ENCODE peak calls at places on chromosomes 2 and 18, in four cellular contexts. E is vagina, Z is body of pancreas, F is gastrocnemius medialis. X is an unnamed sample.

GRCh38 chr2:10202136-10202535 is 79.6 kb downstream of the RRM2 start:
- DNase-seq in E (no peak), Z (no peak), F (no peak), X (no peak)

GRCh38 chr2:58918138-58918537 is 677.0 kb upstream of the FANCL start:
- DNase-seq in E (no peak), Z (no peak), F (no peak), X (no peak)

GRCh38 chr2:222610746-222611145 is 45.1 kb downstream of the FARSB start:
- DNase-seq in E (no peak), Z (no peak), F (no peak), X (peak; percentile 20)

GRCh38 chr2:109562421-109562820 is 51.3 kb downstream of the SEPTIN10 start:
- DNase-seq in E (no peak), Z (no peak), F (no peak), X (no peak)

GRCh38 chr2:24191156-24191555 is 16.3 kb downstream of the FAM228A start:
- DNase-seq in E (no peak), Z (no peak), F (no peak), X (no peak)

GRCh38 chr2:63888490-63889402 is 47.0 kb downstream of the UGP2 start:
- DNase-seq in E (no peak), Z (peak; percentile 47), F (peak; percentile 40), X (peak; percentile 65)

GRCh38 chr2:172489682-172490081 is 62.3 kb downstream of the ITGA6 start:
- DNase-seq in E (no peak), Z (no peak), F (no peak), X (peak; percentile 36)

GRCh38 chr2:197803033-197803444 is 1.4 kb upstream of the PLCL1 start:
- DNase-seq in E (no peak), Z (no peak), F (no peak), X (peak; percentile 48)

GRCh38 chr18:499351-500229 is 911 bp downstream of the COLEC12 start:
- DNase-seq in E (no peak), Z (no peak), F (no peak), X (no peak)

GRCh38 chr2:146229513-146230155 is 1615.2 kb upstream of the ACVR2A start:
- DNase-seq in E (no peak), Z (no peak), F (no peak), X (no peak)

GRCh38 chr2:238791345-238791744 is 56.5 kb upstream of the TWIST2 start:
- DNase-seq in E (no peak), Z (no peak), F (no peak), X (no peak)

GRCh38 chr2:236408090-236408489 is 143.9 kb upstream of the ASB18 start:
- DNase-seq in E (peak; percentile 64), Z (no peak), F (no peak), X (no peak)

GRCh38 chr2:109321570-109321969 is 192.6 kb downstream of the SH3RF3 start:
- DNase-seq in E (no peak), Z (no peak), F (no peak), X (no peak)

GRCh38 chr2:49914281-49914680 is 760.0 kb upstream of the FSHR start:
- DNase-seq in E (no peak), Z (no peak), F (no peak), X (no peak)

GRCh38 chr18:13159579-13159978 is 59.0 kb upstream of the LDLRAD4 start:
- DNase-seq in E (no peak), Z (no peak), F (no peak), X (peak; percentile 82)

GRCh38 chr2:203510941-203511305 is 24.2 kb downstream of the RAPH1 start:
- DNase-seq in E (no peak), Z (no peak), F (no peak), X (peak; percentile 3)

GRCh38 chr2:151922845-151923666 is 94.8 kb upstream of the ARL5A start:
- DNase-seq in E (no peak), Z (peak; percentile 41), F (peak; percentile 61), X (peak; percentile 12)

GRCh38 chr2:196318517-196319377 is 147.4 kb upstream of the STK17B start:
- DNase-seq in E (no peak), Z (no peak), F (no peak), X (no peak)

GRCh38 chr18:57789759-57790158 is 13.4 kb downstream of the ATP8B1 start:
- DNase-seq in E (no peak), Z (no peak), F (no peak), X (no peak)

GRCh38 chr18:42141439-42141838 is 186.4 kb downstream of the PIK3C3 start:
- DNase-seq in E (no peak), Z (no peak), F (no peak), X (peak; percentile 11)

GRCh38 chr2:7567646-7568045 is 650.4 kb downstream of the RNF144A start:
- DNase-seq in E (no peak), Z (no peak), F (no peak), X (no peak)

GRCh38 chr18:61893304-61893970 is 630 bp upstream of the RNF152 start:
- DNase-seq in E (no peak), Z (peak; percentile 33), F (no peak), X (peak; percentile 38)

GRCh38 chr2:39581866-39582265 is 83.9 kb upstream of the TMEM178A start:
- DNase-seq in E (no peak), Z (no peak), F (no peak), X (no peak)

GRCh38 chr2:129766594-129766993 is 212.9 kb upstream of the RAB6C start:
- DNase-seq in E (no peak), Z (no peak), F (no peak), X (no peak)

GRCh38 chr2:98897746-98898145 is 38.3 kb downstream of the CRACDL start:
- DNase-seq in E (no peak), Z (no peak), F (no peak), X (no peak)

GRCh38 chr18:59021500-59021899 is 118.2 kb upstream of the SEC11C start:
- DNase-seq in E (no peak), Z (no peak), F (peak; percentile 62), X (no peak)

GRCh38 chr2:36544638-36545338 is 53.2 kb downstream of the FEZ2 start:
- DNase-seq in E (no peak), Z (no peak), F (no peak), X (no peak)

GRCh38 chr2:27638709-27639108 is 9.9 kb downstream of the GPN1 start:
- DNase-seq in E (no peak), Z (no peak), F (no peak), X (no peak)

GRCh38 chr2:168698959-168699358 is 103.5 kb upstream of the NOSTRIN start:
- DNase-seq in E (no peak), Z (no peak), F (no peak), X (no peak)

GRCh38 chr18:10015941-10016819 is 102.4 kb downstream of the VAPA start:
- DNase-seq in E (no peak), Z (no peak), F (no peak), X (no peak)

GRCh38 chr2:159904127-159904564 is 106.1 kb upstream of the CD302 start:
- DNase-seq in E (no peak), Z (no peak), F (no peak), X (no peak)

GRCh38 chr2:41414486-41415230 is 633.2 kb upstream of the PKDCC start:
- DNase-seq in E (no peak), Z (no peak), F (no peak), X (peak; percentile 19)

GRCh38 chr2:28753043-28753683 is 1.5 kb downstream of the PPP1CB start:
- DNase-seq in E (no peak), Z (peak; percentile 80), F (peak; percentile 44), X (peak; percentile 55)

GRCh38 chr2:28751102-28751955 is at the start of gene PPP1CB:
- DNase-seq in E (no peak), Z (peak; percentile 97), F (peak; percentile 96), X (peak; percentile 96)

GRCh38 chr2:28750316-28751101 is 1.1 kb upstream of the PPP1CB start:
- DNase-seq in E (no peak), Z (peak; percentile 27), F (no peak), X (peak; percentile 75)

GRCh38 chr2:28752608-28752984 is 966 bp downstream of the PPP1CB start:
- DNase-seq in E (no peak), Z (no peak), F (no peak), X (peak; percentile 61)

DNA sequence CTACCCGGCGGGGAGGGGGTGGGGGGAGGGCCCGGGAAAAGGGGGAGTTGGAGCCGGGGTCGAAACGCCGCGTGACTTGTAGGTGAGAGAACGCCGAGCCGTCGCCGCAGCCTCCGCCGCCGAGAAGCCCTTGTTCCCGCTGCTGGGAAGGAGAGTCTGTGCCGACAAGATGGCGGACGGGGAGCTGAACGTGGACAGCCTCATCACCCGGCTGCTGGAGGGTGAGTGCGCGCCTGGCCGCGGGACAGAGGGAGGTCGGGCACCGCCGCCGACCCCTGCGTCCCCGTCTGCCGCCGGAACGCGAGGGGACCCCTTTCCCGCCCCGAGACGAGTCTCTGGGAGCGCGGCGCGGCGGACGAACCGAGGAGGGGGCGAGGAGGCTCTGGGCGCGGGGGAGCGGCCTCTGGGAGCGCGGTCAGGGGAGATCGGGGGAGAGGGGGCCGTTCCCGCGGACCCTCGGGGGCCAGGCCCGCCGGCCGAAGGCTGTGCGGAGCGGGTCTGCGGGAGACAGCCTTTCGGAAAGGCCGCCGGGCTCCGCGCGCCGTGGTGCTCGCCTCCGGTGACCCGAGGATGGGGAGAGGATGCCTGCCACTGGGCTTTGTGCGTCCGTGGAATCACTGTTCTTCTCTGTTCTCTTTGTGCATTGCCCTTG is 452 bp downstream of the PPP1CB start:
- DNase-seq in E (no peak), Z (peak; percentile 33), F (no peak), X (peak; percentile 53)
- TF ChIP-seq POLR2A in E (no peak), Z (no peak), F (no peak), X (no peak)

DNA sequence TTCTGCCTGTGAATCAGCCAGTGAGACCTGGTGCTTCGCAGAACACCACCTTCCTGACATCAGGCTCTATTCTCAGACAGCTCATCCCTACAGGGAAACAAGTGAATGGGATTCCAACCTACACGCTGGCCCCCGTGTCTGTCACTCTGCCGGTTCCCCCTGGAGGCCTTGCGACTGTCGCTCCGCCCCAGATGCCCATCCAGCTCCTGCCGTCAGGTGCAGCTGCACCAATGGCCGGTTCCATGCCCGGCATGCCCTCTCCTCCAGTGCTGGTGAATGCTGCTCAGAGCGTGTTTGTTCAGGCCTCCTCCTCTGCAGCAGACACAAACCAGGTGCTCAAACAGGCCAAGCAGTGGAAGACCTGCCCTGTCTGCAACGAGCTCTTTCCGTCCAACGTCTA is 28.1 kb downstream of the ADNP2 start:
- DNase-seq in E (no peak), Z (no peak), F (no peak), X (no peak)
- TF ChIP-seq POLR2A in E (no peak), Z (no peak), F (no peak), X (no peak)

DNA sequence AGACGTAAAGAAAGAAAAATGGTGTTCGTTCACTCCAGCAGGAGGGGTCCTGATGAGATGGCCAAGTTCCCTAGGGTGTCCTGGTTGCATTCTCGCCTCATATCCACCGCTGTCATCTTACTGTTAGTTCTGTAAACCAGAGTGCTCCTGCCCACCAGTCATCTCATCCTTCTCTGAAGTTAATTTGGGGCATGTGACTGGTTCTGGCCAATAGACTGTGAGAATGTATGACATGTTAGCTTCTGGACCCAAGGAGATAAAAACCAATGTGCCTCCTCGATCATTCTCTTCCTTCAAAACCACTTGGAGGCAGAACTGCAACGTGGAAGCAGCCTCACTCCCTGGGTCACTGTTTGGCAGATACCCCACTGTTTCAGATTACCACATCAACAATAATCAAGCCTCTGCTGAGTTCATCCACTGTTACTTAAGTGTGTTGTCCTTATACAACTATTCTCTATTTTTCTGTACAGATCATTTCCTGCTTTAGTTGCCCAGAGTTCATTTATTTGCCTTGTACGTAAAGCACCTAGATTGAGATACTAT is 759.1 kb downstream of the TSN start:
- DNase-seq in E (no peak), Z (no peak), F (no peak), X (no peak)
- TF ChIP-seq POLR2A in E (no peak), Z (no peak), F (no peak), X (no peak)

DNA sequence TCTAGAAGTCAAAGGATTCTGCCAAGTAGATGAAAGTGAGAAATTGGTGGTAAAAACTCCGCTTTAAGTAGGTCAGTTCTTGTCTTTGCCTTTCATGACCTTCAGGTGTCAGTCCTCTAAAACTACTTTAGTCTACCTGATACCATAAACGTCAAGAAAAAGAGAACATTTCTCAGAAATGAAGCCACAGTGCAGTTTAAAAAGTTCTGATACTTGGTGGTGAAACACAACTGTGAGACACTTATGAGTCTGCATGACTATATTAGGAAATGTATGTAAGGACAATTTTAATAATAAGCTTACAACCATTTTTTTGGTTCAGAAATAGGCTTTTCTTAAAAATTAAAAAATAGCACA is 583.3 kb downstream of the SATB2 start:
- DNase-seq in E (no peak), Z (no peak), F (no peak), X (no peak)
- TF ChIP-seq POLR2A in E (no peak), Z (no peak), F (no peak), X (no peak)